ENCODE peak calls at places on chromosomes 7 and 10, in seven cellular contexts. Z is bronchial epithelial cell, H is right cardiac atrium, D is NCI-H345, I is endothelial cell, Q is occipital lobe, V is NCI-H510A. P is an unnamed sample.

GRCh38 chr7:47288060-47288459 is 293.9 kb downstream of the TNS3 start:
- DNase-seq in Z (no peak), I (no peak), D (no peak), H (peak), Q (no peak), V (no peak), P (no peak)

GRCh38 chr7:50346548-50347497 is 42.3 kb downstream of the IKZF1 start:
- DNase-seq in Z (peak), V (no peak), D (peak), Q (no peak), H (no peak), I (no peak), P (peak)

GRCh38 chr10:122224159-122224558 is 46.9 kb upstream of the BTBD16 start:
- DNase-seq in V (no peak), I (no peak), Z (no peak), D (no peak), Q (no peak), H (no peak), P (no peak)

GRCh38 chr7:85516675-85517074 is 329.8 kb upstream of the SEMA3D start:
- DNase-seq in V (no peak), Q (no peak), I (no peak), H (no peak), D (no peak), Z (no peak), P (no peak)

GRCh38 chr10:12351447-12351846 is 2.1 kb downstream of the CAMK1D start:
- DNase-seq in Z (no peak), Q (no peak), H (peak), V (no peak), I (no peak), D (no peak), P (no peak)

GRCh38 chr7:66921918-66922486 is 977 bp downstream of the TMEM248 start:
- DNase-seq in I (no peak), Z (peak), D (no peak), H (no peak), V (peak), Q (no peak), P (peak)

GRCh38 chr7:107661081-107661864 is 645 bp downstream of the SLC26A4 start:
- DNase-seq in V (peak), Q (no peak), I (peak), D (peak), Z (peak), H (peak), P (no peak)

GRCh38 chr7:108299251-108300014 is 156.8 kb downstream of the NRCAM start:
- DNase-seq in D (no peak), Q (no peak), Z (peak), V (no peak), H (no peak), I (no peak), P (no peak)

GRCh38 chr10:8104005-8104404 is 49.5 kb downstream of the GATA3 start:
- DNase-seq in D (no peak), Z (no peak), H (no peak), V (no peak), I (no peak), Q (no peak), P (no peak)

GRCh38 chr10:15230257-15230656 is 61.8 kb upstream of the NMT2 start:
- DNase-seq in Z (no peak), Q (no peak), V (no peak), I (no peak), D (no peak), H (no peak), P (no peak)

GRCh38 chr10:115022754-115023153 is 70.4 kb upstream of the ATRNL1 start:
- DNase-seq in V (no peak), I (no peak), D (no peak), Q (no peak), H (no peak), Z (no peak), P (no peak)

GRCh38 chr7:95549818-95550529 is 46.3 kb downstream of the PDK4 start:
- DNase-seq in D (peak), V (no peak), Z (peak), H (peak), I (no peak), Q (peak), P (peak)

GRCh38 chr7:151139791-151140190 is 27.7 kb downstream of the GBX1 start:
- DNase-seq in D (no peak), Z (no peak), Q (no peak), V (no peak), H (peak), I (no peak), P (no peak)

GRCh38 chr10:102831322-102832071 is 5.7 kb downstream of the CYP17A1 start:
- DNase-seq in Q (no peak), I (no peak), H (no peak), D (no peak), Z (no peak), V (no peak), P (peak)

GRCh38 chr7:157483971-157484410 is 147.2 kb downstream of the DNAJB6 start:
- DNase-seq in V (no peak), I (no peak), Q (no peak), Z (no peak), D (no peak), H (no peak), P (no peak)

GRCh38 chr7:108425876-108426275 is 30.4 kb downstream of the NRCAM start:
- DNase-seq in Z (peak), D (no peak), I (no peak), Q (no peak), V (no peak), H (no peak), P (no peak)

GRCh38 chr7:27187702-27188665 is 3.0 kb upstream of the HOXA11 start:
- DNase-seq in I (no peak), H (peak), Q (no peak), Z (no peak), D (no peak), V (no peak), P (no peak)

GRCh38 chr7:146185844-146186243 is 69.2 kb downstream of the CNTNAP2 start:
- DNase-seq in I (no peak), D (no peak), V (no peak), H (no peak), Q (no peak), Z (peak), P (no peak)

GRCh38 chr10:36725581-36726520 is 399.5 kb upstream of the ANKRD30A start:
- DNase-seq in Z (peak), I (peak), Q (peak), H (peak), D (peak), V (no peak), P (peak)

GRCh38 chr7:45178241-45179225 is 20.9 kb downstream of the RAMP3 start:
- DNase-seq in H (no peak), Q (no peak), I (no peak), Z (no peak), D (peak), V (no peak), P (no peak)

GRCh38 chr10:99851825-99852224 is 69.4 kb downstream of the ABCC2 start:
- DNase-seq in Z (peak), V (no peak), H (no peak), D (no peak), Q (no peak), I (no peak), P (no peak)

GRCh38 chr10:103966671-103967432 is at the start of gene SLK:
- DNase-seq in Q (peak), I (peak), D (peak), Z (peak), V (peak), H (peak), P (peak)

GRCh38 chr7:81478664-81479063 is 291.2 kb downstream of the HGF start:
- DNase-seq in D (peak), Q (no peak), V (no peak), H (no peak), I (no peak), Z (peak), P (no peak)

GRCh38 chr7:35257251-35258124 is 3.6 kb upstream of the TBX20 start:
- DNase-seq in I (no peak), V (no peak), H (peak), Q (no peak), Z (no peak), D (peak), P (no peak)

GRCh38 chr7:110090113-110090820 is 1000.7 kb upstream of the LRRN3 start:
- DNase-seq in H (no peak), D (no peak), Z (peak), V (no peak), Q (no peak), I (peak), P (peak)

GRCh38 chr10:89793649-89794254 is 92.4 kb downstream of the KIF20B start:
- DNase-seq in Z (peak), D (peak), I (peak), V (peak), Q (no peak), H (no peak), P (peak)

GRCh38 chr10:35555962-35556930 is 48.9 kb upstream of the GJD4 start:
- DNase-seq in H (no peak), V (no peak), D (no peak), Z (peak), Q (no peak), I (no peak), P (no peak)

GRCh38 chr7:2012044-2012900 is 220.5 kb downstream of the MAD1L1 start:
- DNase-seq in Z (no peak), D (no peak), I (no peak), H (peak), Q (no peak), V (no peak), P (no peak)

GRCh38 chr7:110988890-110989501 is 101.9 kb upstream of the LRRN3 start:
- DNase-seq in H (peak), Z (no peak), I (no peak), D (no peak), Q (no peak), V (no peak), P (no peak)

GRCh38 chr10:45454859-45455258 is 80.8 kb downstream of the ALOX5 start:
- DNase-seq in I (no peak), V (no peak), D (no peak), Q (no peak), Z (no peak), H (no peak), P (no peak)

GRCh38 chr7:67653856-67654442 is 657.3 kb downstream of the TYW1 start:
- DNase-seq in H (peak), I (no peak), V (no peak), Q (no peak), D (no peak), Z (no peak), P (no peak)

GRCh38 chr7:94883676-94884075 is 23.7 kb upstream of the PPP1R9A start:
- DNase-seq in Z (no peak), Q (no peak), V (no peak), I (no peak), D (no peak), H (no peak), P (no peak)

GRCh38 chr10:14971867-14972448 is 12.8 kb downstream of the MEIG1 start:
- DNase-seq in I (peak), V (no peak), D (no peak), H (peak), Z (peak), Q (no peak), P (no peak)

GRCh38 chr7:35498416-35498815 is 196.5 kb downstream of the HERPUD2 start:
- DNase-seq in Z (no peak), V (no peak), I (no peak), H (no peak), Q (no peak), D (no peak), P (no peak)

GRCh38 chr10:6068422-6068821 is 6.3 kb upstream of the IL2RA start:
- DNase-seq in H (no peak), V (no peak), Q (no peak), D (no peak), Z (no peak), I (no peak), P (no peak)

GRCh38 chr7:138338361-138338760 is 121.7 kb upstream of the TRIM24 start:
- DNase-seq in H (peak), Z (no peak), I (no peak), D (peak), V (no peak), Q (no peak), P (no peak)

GRCh38 chr7:116271980-116272886 is 61.9 kb downstream of the TES start:
- DNase-seq in Z (peak), Q (peak), H (peak), I (no peak), D (no peak), V (no peak), P (peak)

GRCh38 chr10:28367865-28368541 is 65.1 kb upstream of the MPP7 start:
- DNase-seq in Z (peak), V (no peak), I (no peak), Q (no peak), H (peak), D (no peak), P (no peak)

P was measured in COLO829.